ENCODE peak calls at places on chromosome X, in eight cellular contexts. Y is pancreas, P is Calu3, W is natural killer cell, N is astrocyte, M is OCI-LY7, Z is mesothelial cell of epicardium, O is B cell. K is an unnamed sample.

GRCh38 chrX:120001787-120002186 is 58.2 kb upstream of the NKAP start:
- DNase-seq in O (no peak), Z (no peak), P (no peak), M (no peak), Y (no peak), W (no peak), N (no peak), K (no peak)

GRCh38 chrX:663841-664240 is 33.2 kb downstream of the SHOX start:
- DNase-seq in Z (no peak), P (no peak), N (no peak), W (no peak), M (no peak), O (no peak), Y (no peak), K (no peak)

GRCh38 chrX:103846395-103846794 is 14.3 kb upstream of the RAB9B start:
- DNase-seq in N (no peak), W (no peak), Z (no peak), P (no peak), Y (no peak), O (no peak), M (no peak), K (no peak)

GRCh38 chrX:129831486-129831885 is 12.2 kb downstream of the ZDHHC9 start:
- DNase-seq in N (no peak), Y (no peak), P (no peak), Z (no peak), O (no peak), M (no peak), W (no peak), K (no peak)

GRCh38 chrX:23661671-23662070 is 5.6 kb upstream of the PRDX4 start:
- DNase-seq in P (no peak), M (no peak), W (no peak), Z (no peak), O (no peak), Y (no peak), N (peak), K (no peak)

GRCh38 chrX:118495061-118495921 is at the start of gene DOCK11:
- DNase-seq in Z (peak), Y (peak), N (peak), O (peak), W (peak), M (peak), P (peak), K (peak)

GRCh38 chrX:97909245-97909644 is 1025.5 kb downstream of the RPA4 start:
- DNase-seq in W (no peak), Z (no peak), M (peak), Y (no peak), O (no peak), P (no peak), N (no peak), K (no peak)

GRCh38 chrX:47112316-47112954 is 32.1 kb downstream of the NDUFB11 start:
- DNase-seq in W (no peak), P (peak), N (peak), Y (no peak), Z (no peak), O (no peak), M (no peak), K (no peak)

GRCh38 chrX:35664838-35665237 is 133.3 kb upstream of the MAGEB16 start:
- DNase-seq in Y (no peak), M (no peak), Z (no peak), W (no peak), O (no peak), P (no peak), N (no peak), K (no peak)

GRCh38 chrX:136250191-136251041 is 784 bp downstream of the MAP7D3 start:
- DNase-seq in N (no peak), M (peak), O (no peak), P (peak), Z (no peak), W (no peak), Y (no peak), K (no peak)

GRCh38 chrX:149877157-149877556 is 3.8 kb upstream of the MAGEA8 start:
- DNase-seq in M (no peak), P (no peak), W (no peak), O (no peak), N (no peak), Y (no peak), Z (no peak), K (no peak)

GRCh38 chrX:68807818-68808217 is 21.0 kb upstream of the EFNB1 start:
- DNase-seq in Z (no peak), Y (no peak), O (no peak), M (no peak), N (no peak), P (no peak), W (no peak), K (no peak)

GRCh38 chrX:45743906-45744625 is 543.4 kb upstream of the DIPK2B start:
- DNase-seq in P (no peak), W (no peak), M (no peak), O (no peak), Z (no peak), N (no peak), Y (no peak), K (no peak)

GRCh38 chrX:103531002-103531401 is 11.7 kb upstream of the RAB40A start:
- DNase-seq in W (no peak), Z (no peak), M (no peak), N (peak), Y (no peak), O (no peak), P (no peak), K (no peak)

GRCh38 chrX:20545538-20545937 is 278.8 kb upstream of the RPS6KA3 start:
- DNase-seq in O (no peak), N (peak), W (no peak), Z (no peak), M (no peak), P (no peak), Y (no peak), K (no peak)

GRCh38 chrX:39480966-39481365 is 616.8 kb downstream of the BCOR start:
- DNase-seq in P (no peak), Z (no peak), W (no peak), O (no peak), N (no peak), Y (no peak), M (no peak), K (no peak)

GRCh38 chrX:121258545-121258944 is 211.1 kb downstream of the GLUD2 start:
- DNase-seq in M (no peak), N (no peak), O (no peak), W (no peak), Z (no peak), Y (no peak), P (no peak), K (no peak)

GRCh38 chrX:155048997-155049619 is 21.8 kb downstream of the CMC4 start:
- DNase-seq in O (no peak), N (no peak), Y (no peak), Z (no peak), P (peak), M (peak), W (no peak), K (no peak)

GRCh38 chrX:29434939-29435338 is 780.4 kb upstream of the MAGEB2 start:
- DNase-seq in Y (no peak), N (no peak), P (no peak), M (no peak), Z (no peak), W (no peak), O (no peak), K (no peak)

GRCh38 chrX:51024106-51024696 is 113.7 kb downstream of the BMP15 start:
- DNase-seq in Z (no peak), M (no peak), Y (no peak), P (peak), N (no peak), O (no peak), W (no peak), K (no peak)

GRCh38 chrX:115632455-115632854 is 71.5 kb downstream of the PLS3 start:
- DNase-seq in N (peak), P (no peak), Z (no peak), O (no peak), W (no peak), Y (no peak), M (no peak), K (no peak)

GRCh38 chrX:151729056-151729725 is 5.4 kb upstream of the CNGA2 start:
- DNase-seq in O (no peak), Y (peak), M (no peak), Z (no peak), W (no peak), P (no peak), N (no peak), K (no peak)

GRCh38 chrX:47162927-47163583 is 18.0 kb downstream of the RBM10 start:
- DNase-seq in P (no peak), Z (no peak), W (no peak), O (no peak), M (no peak), N (no peak), Y (no peak), K (no peak)

GRCh38 chrX:110803506-110803905 is 7.9 kb upstream of the CHRDL1 start:
- DNase-seq in Z (no peak), Y (no peak), O (no peak), N (peak), W (no peak), P (no peak), M (no peak), K (no peak)

GRCh38 chrX:44651347-44651746 is 108.7 kb upstream of the FUNDC1 start:
- DNase-seq in M (no peak), Y (no peak), O (no peak), W (no peak), Z (no peak), P (peak), N (no peak), K (no peak)

GRCh38 chrX:10726647-10727046 is 106.3 kb upstream of the MID1 start:
- DNase-seq in Z (no peak), P (no peak), Y (no peak), N (peak), M (no peak), W (no peak), O (no peak), K (no peak)

GRCh38 chrX:106997611-106998010 is 2.4 kb downstream of the MORC4 start:
- DNase-seq in P (no peak), Y (no peak), M (no peak), W (no peak), Z (no peak), N (no peak), O (no peak), K (no peak)

GRCh38 chrX:119382606-119383005 is 16.5 kb upstream of the SLC25A43 start:
- DNase-seq in Y (no peak), O (no peak), N (no peak), P (no peak), W (no peak), Z (no peak), M (no peak), K (no peak)

GRCh38 chrX:43973249-43973672 is at the start of gene NDP:
- DNase-seq in M (no peak), N (no peak), W (no peak), Y (no peak), Z (no peak), P (peak), O (no peak), K (no peak)

DNA sequence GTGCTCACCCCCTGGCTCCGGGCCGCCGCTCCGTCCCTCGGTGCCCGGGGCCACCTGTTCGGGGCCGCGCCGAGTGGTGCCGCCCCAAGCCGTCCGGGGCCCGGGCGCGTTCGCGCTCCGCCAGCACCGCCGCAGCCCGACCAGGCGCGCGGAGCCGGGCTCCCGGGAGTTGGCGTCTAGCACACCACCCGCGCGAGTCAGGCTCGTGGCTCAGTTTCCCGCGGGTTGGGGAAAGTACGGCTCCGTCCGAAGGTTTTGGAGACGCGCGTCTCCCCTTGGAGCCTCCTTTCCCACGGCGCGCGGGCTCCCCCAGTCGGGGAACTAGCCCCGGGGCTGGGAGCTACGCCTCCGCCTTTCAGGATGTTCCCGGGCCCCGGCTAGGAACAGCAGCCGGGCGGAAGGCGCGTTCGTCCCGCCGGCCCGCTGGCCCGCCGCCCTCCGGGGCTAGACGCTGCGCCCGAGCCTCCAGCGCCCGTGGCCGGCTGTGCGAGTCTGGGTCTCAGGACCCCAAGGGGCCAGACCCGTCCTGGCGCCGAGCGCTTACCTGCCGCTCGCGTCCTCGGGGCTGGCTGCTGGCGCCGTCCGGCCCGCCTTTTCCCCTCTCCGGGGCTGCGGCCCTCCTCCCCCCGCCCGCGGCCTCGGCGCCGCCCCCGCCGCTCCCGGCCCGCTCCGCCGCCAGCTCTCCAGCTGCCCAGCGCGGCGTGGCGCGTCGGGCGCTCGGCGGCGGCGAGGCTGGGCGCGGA is at the start of gene ADGRG2:
- DNase-seq in Z (no peak), W (no peak), N (peak), O (peak), Y (peak), P (peak), M (no peak), K (no peak)
- TF ChIP-seq CTCF in Z (no peak), W (no peak), N (no peak), O (no peak), Y (no peak), P (no peak), M (no peak), K (no peak)

DNA sequence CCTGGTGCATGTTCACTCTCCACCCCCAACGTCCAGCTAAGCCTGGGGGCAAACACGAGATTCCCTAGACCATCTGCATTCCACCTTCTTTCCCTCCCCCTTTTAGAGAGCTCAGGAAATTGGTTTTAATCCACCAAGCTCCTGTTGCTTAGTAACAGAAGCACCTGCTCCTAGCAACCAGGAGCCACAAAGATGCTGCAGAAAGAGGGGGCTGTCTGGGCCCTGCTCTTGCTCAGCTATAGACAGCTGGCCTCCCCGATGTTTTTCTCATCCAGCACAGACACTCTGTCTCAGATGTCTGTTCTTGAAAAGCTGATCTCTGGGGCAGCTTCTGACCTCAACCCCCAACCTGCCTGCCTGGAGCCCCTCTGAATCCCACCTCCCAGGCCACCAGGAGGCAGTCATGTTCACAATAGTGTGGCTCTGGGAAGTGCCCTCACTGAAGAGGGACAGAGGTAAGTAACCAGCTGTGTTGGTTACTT is 71.5 kb downstream of the SLC16A2 start:
- DNase-seq in W (peak), M (peak), N (no peak), P (no peak), O (no peak), Z (no peak), Y (no peak), K (no peak)
- TF ChIP-seq CTCF in W (no peak), M (no peak), N (no peak), P (no peak), O (no peak), Z (no peak), Y (no peak), K (no peak)

DNA sequence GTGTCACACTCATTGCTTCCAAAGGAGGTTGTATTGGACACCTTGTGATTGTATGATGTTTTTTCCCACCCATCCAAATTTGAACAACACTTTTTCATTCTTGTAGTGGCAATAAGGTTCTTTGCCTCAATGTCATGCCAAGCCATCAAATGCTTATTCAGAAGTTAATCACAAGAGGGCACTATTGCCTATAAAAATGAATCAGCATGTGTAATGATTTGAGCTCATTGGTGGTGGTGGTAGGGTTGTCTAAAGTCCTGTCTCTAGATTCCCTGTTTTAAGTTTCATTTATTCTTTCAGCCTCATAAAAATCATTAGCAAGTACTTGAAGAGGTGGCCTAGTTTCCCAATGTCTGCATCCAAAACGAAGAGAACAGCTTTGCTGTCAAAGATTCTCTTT is 37.0 kb downstream of the IRS4 start:
- DNase-seq in M (peak), O (no peak), Z (no peak), Y (no peak), P (no peak), W (no peak), N (peak), K (no peak)
- TF ChIP-seq CTCF in M (peak), O (no peak), Z (peak), Y (peak), P (no peak), W (no peak), N (peak), K (no peak)

GRCh38 chrX:21725498-21725897 is 32.4 kb downstream of the SMPX start:
- DNase-seq in O (no peak), Z (no peak), W (no peak), N (no peak), P (no peak), M (no peak), Y (no peak), K (no peak)
- TF ChIP-seq CTCF in O (peak), Z (peak), W (no peak), N (peak), P (peak), M (peak), Y (no peak), K (no peak)

GRCh38 chrX:94576367-94577004 is 902.5 kb downstream of the FAM133A start:
- DNase-seq in P (no peak), Z (no peak), O (no peak), W (no peak), M (no peak), Y (no peak), N (no peak), K (no peak)
- TF ChIP-seq CTCF in P (no peak), Z (peak), O (no peak), W (no peak), M (peak), Y (no peak), N (no peak), K (no peak)

GRCh38 chrX:71269801-71270395 is 13.5 kb upstream of the NONO start:
- DNase-seq in W (no peak), M (no peak), Y (no peak), O (no peak), P (no peak), Z (no peak), N (no peak), K (no peak)
- TF ChIP-seq CTCF in W (no peak), M (no peak), Y (no peak), O (no peak), P (no peak), Z (no peak), N (no peak), K (no peak)

DNA sequence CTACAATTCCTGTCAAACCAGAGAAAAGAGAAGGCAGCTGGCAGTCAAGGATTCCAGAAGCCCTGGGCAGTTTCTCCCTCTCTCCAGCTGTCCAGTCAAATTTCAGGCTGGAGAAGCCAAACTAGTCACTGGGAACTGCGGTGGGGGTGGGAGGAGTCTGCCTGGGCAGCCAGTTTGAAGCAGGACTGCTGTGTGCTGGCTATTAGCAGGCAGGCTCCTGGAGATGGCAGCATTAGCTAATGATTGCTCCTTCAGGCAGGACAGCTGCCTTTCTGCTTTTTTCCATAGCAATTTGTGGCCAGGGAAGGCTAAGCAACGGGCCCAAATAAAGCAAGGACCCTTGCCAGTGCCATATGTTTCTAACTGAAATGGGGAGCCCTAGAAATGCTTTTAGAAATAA is 44.7 kb upstream of the FGF13 start:
- DNase-seq in Z (no peak), W (no peak), P (peak), Y (no peak), N (peak), M (no peak), O (no peak), K (no peak)
- TF ChIP-seq CTCF in Z (no peak), W (no peak), P (no peak), Y (no peak), N (peak), M (no peak), O (no peak), K (no peak)

DNA sequence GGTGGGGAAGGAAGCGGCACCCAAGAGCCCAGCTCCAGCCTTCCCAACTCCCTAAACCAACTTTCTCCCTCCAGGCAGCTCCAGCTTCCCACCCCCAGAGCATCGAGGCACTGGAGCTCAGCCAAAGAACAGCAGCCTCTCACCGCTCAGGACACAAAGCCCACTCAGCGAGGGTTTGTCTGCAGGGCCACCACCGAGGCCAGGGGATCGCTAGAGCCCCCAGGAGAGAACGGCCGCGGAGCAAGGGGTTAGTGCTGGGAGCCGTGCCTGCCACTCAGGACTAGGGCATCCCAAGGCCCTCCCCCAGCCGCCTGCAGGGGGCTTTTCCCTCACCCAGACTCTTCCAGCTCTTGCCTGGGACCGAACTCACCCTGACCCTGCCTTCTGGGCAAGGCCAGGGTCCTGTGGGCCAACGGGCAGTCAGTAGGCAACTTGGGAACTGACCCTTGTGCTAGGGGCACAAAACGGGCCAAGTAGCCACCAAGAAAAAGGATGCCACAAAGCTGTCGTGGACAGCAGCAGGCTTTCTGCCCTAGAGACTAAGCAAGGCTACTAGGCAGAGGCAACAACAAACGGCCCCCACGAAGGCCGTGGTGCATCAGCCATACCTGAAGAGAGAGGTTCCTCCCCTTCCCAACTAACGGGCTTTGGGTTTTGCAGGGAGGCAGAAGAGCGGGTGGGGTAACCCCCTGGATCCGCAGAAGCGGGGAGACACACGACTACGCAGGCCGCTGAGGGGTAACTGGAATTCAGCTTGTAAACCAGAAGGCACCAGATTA is 2.3 kb downstream of the HCFC1 start:
- DNase-seq in O (no peak), Y (peak), P (no peak), N (no peak), Z (no peak), M (peak), W (no peak), K (no peak)
- TF ChIP-seq CTCF in O (no peak), Y (no peak), P (no peak), N (no peak), Z (peak), M (peak), W (no peak), K (no peak)

K was measured in CD14-positive monocyte.